ENCODE peak calls at places on chromosome 12, in six cellular contexts. M is effector CD4-positive, alpha-beta T cell; O is lower leg skin; W is activated CD8-positive, alpha-beta T cell treated with anti-CD3 and anti-CD28 coated beads, Interleukin-2, amount 10 ng/mL, durations not matched to agents 7 days and 5 days; Y is NCI-H524; P is right lobe of liver. X is an unnamed sample.

GRCh38 chr12:73421832-73422231 is 1115.8 kb upstream of the ATXN7L3B start:
- DNase-seq in M (no peak), O (no peak), W (no peak), Y (no peak), P (no peak), X (no peak)

GRCh38 chr12:117718141-117718540 is 250.6 kb downstream of the KSR2 start:
- DNase-seq in M (no peak), O (no peak), W (no peak), Y (no peak), P (no peak), X (no peak)

GRCh38 chr12:18747960-18748359 is 10.0 kb downstream of the CAPZA3 start:
- DNase-seq in M (no peak), O (no peak), W (no peak), Y (no peak), P (no peak), X (no peak)

GRCh38 chr12:1907652-1908611 is 10.5 kb downstream of the CACNA2D4 start:
- DNase-seq in M (no peak), O (no peak), W (peak), Y (no peak), P (peak), X (peak)

GRCh38 chr12:121953293-121953692 is 34.9 kb downstream of the CFAP251 start:
- DNase-seq in M (no peak), O (no peak), W (no peak), Y (no peak), P (no peak), X (no peak)

GRCh38 chr12:92145731-92146496 is at the start of gene BTG1:
- DNase-seq in M (peak), O (peak), W (peak), Y (peak), P (peak), X (peak)

GRCh38 chr12:130977759-130978127 is 24.0 kb downstream of the ADGRD1 start:
- DNase-seq in M (no peak), O (no peak), W (no peak), Y (no peak), P (no peak), X (no peak)

GRCh38 chr12:93302331-93303229 is 75.1 kb upstream of the NUDT4 start:
- DNase-seq in M (no peak), O (no peak), W (no peak), Y (no peak), P (no peak), X (no peak)